ENCODE peak calls at places on chromosomes 5 and 9, in four cellular contexts. F is GM23248; A is renal cortical epithelial cell; J is activated T-cell treated with anti-CD3 and anti-CD28 coated beads, Interleukin-2, amount 50 U/mL, for 72 hours. N is an unnamed sample.

GRCh38 chr9:79129865-79130480 is 441.8 kb upstream of the TLE4 start:
- DNase-seq in J (peak; percentile 4), F (peak; percentile 69), A (peak; percentile 36), N (peak; percentile 21)

GRCh38 chr5:36958612-36959011 is 82.0 kb downstream of the NIPBL start:
- DNase-seq in A (no peak), F (no peak), J (no peak), N (no peak)

GRCh38 chr9:3329361-3329760 is 196.4 kb downstream of the RFX3 start:
- DNase-seq in A (no peak), J (no peak), F (peak; percentile 17), N (no peak)

GRCh38 chr5:160423025-160423554 is 1.4 kb downstream of the PTTG1 start:
- DNase-seq in F (peak; percentile 25), A (peak; percentile 48), J (no peak), N (no peak)

GRCh38 chr5:158599132-158599531 is 500.6 kb downstream of the EBF1 start:
- DNase-seq in J (no peak), A (no peak), F (peak; percentile 50), N (peak; percentile 55)

GRCh38 chr5:150529147-150529546 is 21.2 kb downstream of the NDST1 start:
- DNase-seq in A (no peak), J (no peak), F (no peak), N (no peak)

GRCh38 chr5:107365355-107366109 is 305.2 kb downstream of the EFNA5 start:
- DNase-seq in A (peak; percentile 97), J (no peak), F (no peak), N (peak; percentile 23)

GRCh38 chr9:95360866-95361265 is 43.4 kb upstream of the FANCC start:
- DNase-seq in A (no peak), F (no peak), J (no peak), N (no peak)

GRCh38 chr5:31194458-31194808 is 947 bp downstream of the CDH6 start:
- DNase-seq in F (peak; percentile 47), A (no peak), J (no peak), N (no peak)

GRCh38 chr5:56514246-56514645 is 281.1 kb upstream of the ANKRD55 start:
- DNase-seq in J (no peak), A (peak; percentile 59), F (no peak), N (peak; percentile 67)

GRCh38 chr9:36559036-36559695 is 13.5 kb upstream of the MELK start:
- DNase-seq in J (no peak), A (peak; percentile 45), F (peak; percentile 75), N (no peak)

GRCh38 chr5:123454236-123454911 is 31.2 kb upstream of the CEP120 start:
- DNase-seq in F (peak; percentile 20), J (no peak), A (no peak), N (no peak)

GRCh38 chr9:127863179-127863578 is 8.7 kb upstream of the ENG start:
- DNase-seq in F (no peak), J (no peak), A (no peak), N (no peak)

GRCh38 chr5:55603947-55604346 is 69.2 kb upstream of the PLPP1 start:
- DNase-seq in F (peak; percentile 77), A (no peak), J (no peak), N (no peak)

GRCh38 chr9:99222416-99223280 is 566 bp downstream of the SEC61B start:
- DNase-seq in J (no peak), A (peak; percentile 16), F (peak; percentile 68), N (peak; percentile 53)

GRCh38 chr9:84669293-84670105 is at the start of gene NTRK2:
- DNase-seq in F (peak; percentile 62), J (peak; percentile 20), A (no peak), N (peak; percentile 3)

GRCh38 chr5:80141147-80141671 is 106.1 kb downstream of the THBS4 start:
- DNase-seq in F (peak; percentile 55), A (no peak), J (no peak), N (no peak)

GRCh38 chr5:110727025-110727314 is 499 bp upstream of the TMEM232 start:
- DNase-seq in A (peak; percentile 26), J (peak; percentile 13), F (no peak), N (peak; percentile 30)

GRCh38 chr5:1448511-1449011 is 3.3 kb upstream of the SLC6A3 start:
- DNase-seq in J (peak; percentile 39), A (no peak), F (no peak), N (no peak)